ENCODE peak calls at places on chromosomes 5 and 9, in four cellular contexts. U is neural crest cell; B is uterus; V is activated T-cell treated with anti-CD3 and anti-CD28 coated beads, Interleukin-2, amount 50 U/mL, for 4 hours. C is an unnamed sample.

GRCh38 chr5:74034738-74035137 is 408.7 kb downstream of the ARHGEF28 start:
- DNase-seq in U (no peak), B (no peak), V (no peak), C (no peak)

GRCh38 chr9:135330307-135330631 is 149.3 kb upstream of the PPP1R26 start:
- DNase-seq in B (peak; percentile 4), V (no peak), U (peak; percentile 0), C (no peak)

GRCh38 chr5:73170522-73170921 is 2.5 kb upstream of the TMEM174 start:
- DNase-seq in V (no peak), B (no peak), U (no peak), C (peak; percentile 90)

GRCh38 chr9:92680166-92681119 is 10.5 kb upstream of the IPPK start:
- DNase-seq in U (no peak), B (no peak), V (no peak), C (peak; percentile 36)

GRCh38 chr9:69370430-69370829 is 45.4 kb downstream of the ENTREP1 start:
- DNase-seq in U (no peak), B (no peak), V (no peak), C (no peak)

GRCh38 chr9:81877047-81877446 is 51.2 kb upstream of the SPATA31D4 start:
- DNase-seq in B (no peak), U (no peak), V (no peak), C (no peak)

GRCh38 chr5:177997846-177998245 is 1.8 kb upstream of the PROP1 start:
- DNase-seq in B (no peak), U (no peak), V (no peak), C (no peak)

GRCh38 chr9:107208121-107208520 is 75.0 kb upstream of the RAD23B start:
- DNase-seq in U (no peak), V (no peak), B (no peak), C (no peak)

GRCh38 chr9:124659099-124659659 is 111.9 kb downstream of the NR6A1 start:
- DNase-seq in B (peak; percentile 46), U (peak; percentile 69), V (peak; percentile 7), C (peak; percentile 84)

GRCh38 chr9:125089331-125089730 is 54.0 kb downstream of the SCAI start:
- DNase-seq in U (no peak), B (no peak), V (no peak), C (no peak)

GRCh38 chr5:59079622-59080620 is 497.0 kb downstream of the RAB3C start:
- DNase-seq in B (no peak), U (no peak), V (no peak), C (no peak)

GRCh38 chr5:1492757-1493156 is 31.0 kb downstream of the LPCAT1 start:
- DNase-seq in V (no peak), B (no peak), U (no peak), C (no peak)

GRCh38 chr5:17216974-17217325 is 481 bp upstream of the BASP1 start:
- DNase-seq in B (peak; percentile 33), V (no peak), U (peak; percentile 50), C (peak; percentile 86)

GRCh38 chr9:4117835-4118610 is 181.8 kb downstream of the GLIS3 start:
- DNase-seq in U (peak; percentile 4), B (no peak), V (peak; percentile 30), C (peak; percentile 81)

GRCh38 chr9:115118471-115119156 is 657 bp upstream of the TNC start:
- DNase-seq in V (no peak), B (peak; percentile 73), U (peak; percentile 4), C (peak; percentile 95)

GRCh38 chr5:90886381-90886780 is 327.8 kb downstream of the ADGRV1 start:
- DNase-seq in U (no peak), V (no peak), B (no peak), C (no peak)

GRCh38 chr5:1011741-1012315 is 3.2 kb downstream of the NKD2 start:
- DNase-seq in B (no peak), U (no peak), V (no peak), C (no peak)

GRCh38 chr5:164672931-164673694 is 1167.7 kb downstream of the MAT2B start:
- DNase-seq in U (no peak), B (no peak), V (no peak), C (no peak)

GRCh38 chr5:176388003-176388340 is 426 bp downstream of the NOP16 start:
- DNase-seq in V (no peak), U (peak; percentile 14), B (no peak), C (peak; percentile 68)

GRCh38 chr5:132011561-132012384 is at the start of gene ACSL6:
- DNase-seq in U (peak; percentile 23), V (peak; percentile 24), B (no peak), C (peak; percentile 81)

GRCh38 chr5:40669606-40670005 is 10.1 kb upstream of the PTGER4 start:
- DNase-seq in B (no peak), V (no peak), U (no peak), C (no peak)

GRCh38 chr5:119269061-119269579 is 86.7 kb upstream of the TNFAIP8 start:
- DNase-seq in U (no peak), B (peak; percentile 17), V (peak; percentile 27), C (peak; percentile 71)

GRCh38 chr9:114224247-114224610 is 68.9 kb downstream of the COL27A1 start:
- DNase-seq in B (no peak), U (no peak), V (no peak), C (peak; percentile 84)